ENCODE peak calls at places on chromosome 20, in eight cellular contexts. I is HT1080, G is putamen, C is H9, D is AG08396, O is GM12865, V is Right ventricle myocardium superior, B is kidney tubule cell. S is an unnamed sample.

GRCh38 chr20:23078994-23079364 is 7.1 kb downstream of the CD93 start:
- DNase-seq in I (no peak), G (no peak), C (peak), D (no peak), O (peak), V (no peak), B (no peak), S (no peak)

GRCh38 chr20:36856691-36857635 is 19.0 kb upstream of the TLDC2 start:
- DNase-seq in I (peak), G (no peak), C (no peak), D (no peak), O (no peak), V (peak), B (no peak), S (no peak)

GRCh38 chr20:6637160-6637579 is 130.3 kb upstream of the BMP2 start:
- DNase-seq in I (no peak), G (no peak), C (peak), D (no peak), O (no peak), V (no peak), B (peak), S (no peak)

GRCh38 chr20:42955713-42956112 is 234.0 kb downstream of the PTPRT start:
- DNase-seq in I (no peak), G (no peak), C (no peak), D (no peak), O (no peak), V (no peak), B (no peak), S (no peak)

GRCh38 chr20:12053348-12053747 is 135.7 kb downstream of the BTBD3 start:
- DNase-seq in I (peak), G (no peak), C (no peak), D (peak), O (no peak), V (no peak), B (peak), S (peak)

GRCh38 chr20:1644101-1644962 is 13.2 kb downstream of the SIRPG start:
- DNase-seq in I (no peak), G (no peak), C (no peak), D (no peak), O (no peak), V (no peak), B (no peak), S (no peak)

GRCh38 chr20:50195524-50196120 is 5.0 kb downstream of the CEBPB start:
- DNase-seq in I (no peak), G (no peak), C (no peak), D (no peak), O (no peak), V (no peak), B (no peak), S (no peak)

GRCh38 chr20:20065366-20065765 is 13.0 kb downstream of the CFAP61 start:
- DNase-seq in I (no peak), G (no peak), C (no peak), D (no peak), O (no peak), V (no peak), B (no peak), S (no peak)

GRCh38 chr20:63232235-63233060 is 3.3 kb upstream of the BIRC7 start:
- DNase-seq in I (peak), G (no peak), C (no peak), D (peak), O (no peak), V (no peak), B (peak), S (peak)

GRCh38 chr20:61661025-61661424 is 404.7 kb downstream of the TAF4 start:
- DNase-seq in I (no peak), G (no peak), C (no peak), D (no peak), O (no peak), V (no peak), B (no peak), S (no peak)

GRCh38 chr20:3483309-3483708 is 12.5 kb downstream of the ATRN start:
- DNase-seq in I (no peak), G (no peak), C (no peak), D (no peak), O (no peak), V (no peak), B (no peak), S (no peak)

GRCh38 chr20:1323830-1324597 is 4.9 kb downstream of the SDCBP2 start:
- DNase-seq in I (no peak), G (no peak), C (no peak), D (no peak), O (no peak), V (no peak), B (no peak), S (no peak)

GRCh38 chr20:13149371-13149770 is 71.7 kb upstream of the ISM1 start:
- DNase-seq in I (no peak), G (no peak), C (no peak), D (no peak), O (no peak), V (no peak), B (no peak), S (no peak)

S was measured in AG08395.